ENCODE peak calls at places on chromosomes 12 and 14, in five cellular contexts. V is HCT116, G is Karpas-422, P is GM12878, B is fibroblast of lung. D is an unnamed sample.

GRCh38 chr12:65695077-65695865 is 129.0 kb upstream of the HMGA2 start:
- DNase-seq in B (peak), G (no peak), P (no peak), V (peak), D (peak)

GRCh38 chr12:65941388-65941787 is 117.1 kb downstream of the HMGA2 start:
- DNase-seq in G (no peak), V (no peak), P (no peak), B (peak), D (no peak)

GRCh38 chr14:103543721-103544626 is 15.0 kb downstream of the TRMT61A start:
- DNase-seq in G (no peak), P (no peak), B (no peak), V (no peak), D (peak)

GRCh38 chr12:10354502-10354901 is 35.3 kb downstream of the KLRK1 start:
- DNase-seq in B (peak), G (no peak), P (no peak), V (no peak), D (no peak)

GRCh38 chr12:120468271-120468845 is 1.2 kb downstream of the SRSF9 start:
- DNase-seq in V (no peak), B (peak), G (peak), P (no peak), D (peak)

GRCh38 chr14:25622752-25623151 is 572.8 kb upstream of the STXBP6 start:
- DNase-seq in P (no peak), B (no peak), G (no peak), V (no peak), D (no peak)

GRCh38 chr12:68675098-68675842 is 11.5 kb upstream of the NUP107 start:
- DNase-seq in G (no peak), P (no peak), B (no peak), V (no peak), D (no peak)

GRCh38 chr14:72513994-72514659 is 379.8 kb downstream of the DPF3 start:
- DNase-seq in P (no peak), V (peak), B (peak), G (peak), D (no peak)

GRCh38 chr14:35985504-35986218 is 159.5 kb downstream of the BRMS1L start:
- DNase-seq in B (peak), V (peak), P (peak), G (peak), D (no peak)

GRCh38 chr12:28191018-28191595 is 851 bp downstream of the CCDC91 start:
- DNase-seq in B (no peak), P (no peak), G (peak), V (no peak), D (peak)

GRCh38 chr14:82642425-82642824 is 1108.8 kb upstream of the SEL1L start:
- DNase-seq in P (no peak), G (no peak), B (peak), V (no peak), D (no peak)

GRCh38 chr12:113958108-113958507 is 8.0 kb downstream of the RBM19 start:
- DNase-seq in P (no peak), G (no peak), B (no peak), V (no peak), D (no peak)

GRCh38 chr12:131536766-131537165 is 174.1 kb upstream of the SFSWAP start:
- DNase-seq in G (no peak), V (no peak), P (no peak), B (no peak), D (no peak)

GRCh38 chr14:100775831-100776591 is 49.3 kb downstream of the DLK1 start:
- DNase-seq in P (no peak), V (no peak), B (peak), G (no peak), D (no peak)

GRCh38 chr14:53295985-53296582 is 143.0 kb upstream of the DDHD1 start:
- DNase-seq in B (peak), V (peak), P (no peak), G (peak), D (no peak)

GRCh38 chr12:55806982-55807381 is 10.5 kb downstream of the SARNP start:
- DNase-seq in P (no peak), B (no peak), V (no peak), G (no peak), D (no peak)

GRCh38 chr12:42284157-42284556 is 41.7 kb downstream of the ZCRB1 start:
- DNase-seq in P (no peak), G (peak), B (no peak), V (no peak), D (no peak)

GRCh38 chr14:69901113-69901951 is 22.1 kb downstream of the SMOC1 start:
- DNase-seq in B (peak), G (no peak), V (no peak), P (no peak), D (peak)

GRCh38 chr12:33488036-33488435 is 48.4 kb upstream of the SYT10 start:
- DNase-seq in P (no peak), G (no peak), V (no peak), B (no peak), D (no peak)

GRCh38 chr12:93514853-93515252 is 47.5 kb downstream of the MRPL42 start:
- DNase-seq in G (no peak), P (no peak), B (peak), V (no peak), D (peak)

GRCh38 chr12:78864483-78865296 is at the start of gene SYT1:
- DNase-seq in G (no peak), V (no peak), B (peak), P (no peak), D (peak)

GRCh38 chr12:1099158-1099557 is 108.1 kb downstream of the ERC1 start:
- DNase-seq in P (peak), B (no peak), G (no peak), V (no peak), D (no peak)

GRCh38 chr14:67464377-67464776 is 24.1 kb downstream of the TMEM229B start:
- DNase-seq in V (no peak), B (no peak), G (no peak), P (no peak), D (no peak)

GRCh38 chr12:90741611-90742010 is 213.4 kb downstream of the CCER1 start:
- DNase-seq in V (no peak), P (no peak), G (no peak), B (no peak), D (no peak)

GRCh38 chr12:91327136-91327535 is 144.5 kb upstream of the DCN start:
- DNase-seq in G (no peak), V (no peak), P (no peak), B (peak), D (no peak)

GRCh38 chr14:69648480-69649414 is 37.4 kb downstream of the SUSD6 start:
- DNase-seq in B (peak), P (peak), V (no peak), G (peak), D (peak)

GRCh38 chr14:21343035-21343794 is 40.6 kb downstream of the SUPT16H start:
- DNase-seq in G (no peak), B (no peak), P (no peak), V (no peak), D (peak)

GRCh38 chr14:68792830-68793733 is at the start of gene ZFP36L1:
- DNase-seq in V (peak), G (peak), P (peak), B (peak), D (peak)

GRCh38 chr12:124804011-124804621 is 59.5 kb downstream of the SCARB1 start:
- DNase-seq in B (peak), V (peak), P (no peak), G (peak), D (peak)

GRCh38 chr12:105279460-105280056 is 43.6 kb upstream of the APPL2 start:
- DNase-seq in V (peak), G (peak), P (no peak), B (peak), D (no peak)

DNA sequence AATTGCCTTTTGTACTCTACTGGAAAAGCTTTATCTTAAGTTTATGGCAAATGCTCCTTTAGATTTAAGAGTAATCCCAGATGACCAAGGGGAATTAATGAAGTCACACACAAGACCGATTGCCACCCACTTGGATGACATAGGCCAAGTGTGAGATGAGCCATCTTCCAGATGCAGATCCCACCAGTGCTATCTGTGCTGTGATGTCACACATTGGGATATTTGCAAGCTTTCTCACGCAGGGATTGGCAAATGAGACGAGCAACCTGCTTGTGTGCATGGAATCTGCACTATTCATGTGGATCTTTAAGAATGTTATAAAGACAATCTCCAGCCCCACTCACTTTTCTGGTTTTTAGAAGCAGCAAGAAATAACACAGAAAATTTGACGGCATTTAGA is 602.1 kb upstream of the TMEM132C start:
- DNase-seq in P (no peak), B (no peak), V (no peak), G (no peak), D (no peak)
- H3K4me3 ChIP-seq in P (no peak), B (no peak), V (no peak), G (no peak), D (no peak)

GRCh38 chr12:54005853-54006699 is 2.7 kb upstream of the HOXC8 start:
- DNase-seq in B (peak), V (no peak), G (peak), P (no peak), D (peak)
- H3K4me2 ChIP-seq in B (peak), V (peak), G (peak), P (peak), D (peak)

GRCh38 chr12:20050166-20050565 is 318.2 kb upstream of the PDE3A start:
- DNase-seq in P (no peak), B (peak), V (no peak), G (no peak), D (peak)
- H2AFZ ChIP-seq in P (no peak), B (no peak), V (no peak), G (no peak), D (peak)

GRCh38 chr14:73630009-73630780 is 14.6 kb upstream of the DNAL1 start:
- DNase-seq in V (no peak), G (no peak), B (no peak), P (no peak), D (no peak)

GRCh38 chr14:73637830-73638229 is 7.0 kb upstream of the DNAL1 start:
- DNase-seq in G (no peak), V (no peak), B (no peak), P (no peak), D (peak)

GRCh38 chr14:73634333-73634833 is 10.4 kb upstream of the DNAL1 start:
- DNase-seq in P (no peak), G (no peak), B (no peak), V (no peak), D (peak)

GRCh38 chr14:73633115-73633514 is 11.7 kb upstream of the DNAL1 start:
- DNase-seq in P (no peak), G (no peak), B (no peak), V (no peak), D (no peak)

GRCh38 chr14:73633517-73634332 is 11.1 kb upstream of the DNAL1 start:
- DNase-seq in P (peak), V (no peak), B (peak), G (peak), D (peak)
- H3K4me3 ChIP-seq in P (peak), V (peak), B (peak), G (no peak), D (peak)

GRCh38 chr12:94788298-94788697 is 137.9 kb upstream of the TMCC3 start:
- DNase-seq in B (no peak), P (no peak), G (no peak), V (no peak), D (no peak)

GRCh38 chr12:94783862-94784261 is 133.5 kb upstream of the TMCC3 start:
- DNase-seq in B (peak), V (no peak), G (peak), P (no peak), D (peak)

GRCh38 chr12:94779520-94779919 is 129.2 kb upstream of the TMCC3 start:
- DNase-seq in B (peak), G (no peak), V (no peak), P (no peak), D (no peak)

GRCh38 chr12:94781835-94782234 is 131.5 kb upstream of the TMCC3 start:
- DNase-seq in V (no peak), G (no peak), B (no peak), P (no peak), D (no peak)

GRCh38 chr12:94783343-94783742 is 133.0 kb upstream of the TMCC3 start:
- DNase-seq in B (no peak), G (no peak), V (no peak), P (no peak), D (no peak)
- H3K4me2 ChIP-seq in B (no peak), G (peak), V (no peak), P (no peak), D (peak)

DNA sequence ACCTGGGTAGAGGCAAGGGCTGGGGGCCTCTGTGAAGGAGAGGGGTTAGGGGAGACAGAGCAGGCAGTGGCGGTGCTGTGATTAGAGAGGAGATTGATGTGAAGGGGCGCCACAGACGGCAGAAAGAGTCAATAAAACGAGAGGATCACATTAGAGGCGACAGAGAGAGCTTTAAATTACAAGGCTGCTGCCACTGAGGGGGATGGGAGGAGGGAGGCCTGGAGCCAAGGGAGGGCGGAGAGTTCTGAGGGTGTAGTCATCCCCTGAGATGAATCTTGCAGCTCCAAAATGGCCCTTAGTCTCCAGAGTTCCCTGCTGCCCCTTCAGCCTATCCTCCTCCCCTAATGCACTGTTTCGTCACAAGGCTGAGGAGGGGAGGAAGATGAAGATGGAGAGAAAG is 12.8 kb downstream of the ZFHX2 start:
- DNase-seq in V (no peak), B (peak), P (no peak), G (no peak), D (peak)
- H2AFZ ChIP-seq in V (no peak), B (peak), P (no peak), G (no peak), D (peak)